ENCODE peak calls at places on chromosomes 13 and 19, in four cellular contexts. G is lung, N is amniotic stem cell, F is H9. K is an unnamed sample.

GRCh38 chr13:106569233-106570095 is 1.5 kb upstream of the ARGLU1 start:
- DNase-seq in F (no peak), N (no peak), G (no peak), K (no peak)

GRCh38 chr13:95924389-95924994 is 128.7 kb downstream of the UGGT2 start:
- DNase-seq in N (peak), G (no peak), F (no peak), K (peak)

GRCh38 chr19:45613926-45614725 is 12.1 kb upstream of the GPR4 start:
- DNase-seq in G (no peak), F (no peak), N (peak), K (peak)

GRCh38 chr19:48873476-48874308 is 1.5 kb downstream of the PPP1R15A start:
- DNase-seq in F (no peak), N (no peak), G (no peak), K (no peak)

GRCh38 chr13:53206455-53206854 is 177.8 kb downstream of the OLFM4 start:
- DNase-seq in N (no peak), F (no peak), G (no peak), K (no peak)

GRCh38 chr19:17996826-17997316 is 11.1 kb upstream of the ARRDC2 start:
- DNase-seq in G (peak), N (peak), F (peak), K (no peak)

GRCh38 chr13:57253551-57253950 is 86.6 kb downstream of the PRR20E start:
- DNase-seq in N (no peak), G (no peak), F (no peak), K (no peak)

GRCh38 chr13:111228262-111229144 is 91.9 kb upstream of the TEX29 start:
- DNase-seq in N (no peak), F (no peak), G (no peak), K (no peak)

GRCh38 chr19:53552001-53552721 is 14.2 kb downstream of the ZNF331 start:
- DNase-seq in N (no peak), F (no peak), G (no peak), K (no peak)

GRCh38 chr13:50598338-50598737 is 245.2 kb downstream of the DLEU7 start:
- DNase-seq in F (no peak), G (no peak), N (no peak), K (no peak)

GRCh38 chr13:48055712-48056111 is 18.2 kb downstream of the NUDT15 start:
- DNase-seq in N (no peak), G (no peak), F (no peak), K (no peak)

GRCh38 chr19:9934132-9934950 is 2.0 kb downstream of the OLFM2 start:
- DNase-seq in N (peak), F (peak), G (peak), K (no peak)

GRCh38 chr13:114264886-114265611 is 16.4 kb upstream of the UPF3A start:
- DNase-seq in F (no peak), G (no peak), N (peak), K (peak)

GRCh38 chr13:21686761-21687391 is 16.0 kb downstream of the FGF9 start:
- DNase-seq in N (no peak), F (no peak), G (no peak), K (no peak)

GRCh38 chr19:2359992-2360875 is at the start of gene TMPRSS9:
- DNase-seq in F (no peak), N (no peak), G (no peak), K (no peak)

GRCh38 chr13:97786510-97786909 is 167.0 kb upstream of the IPO5 start:
- DNase-seq in N (no peak), F (no peak), G (no peak), K (no peak)

GRCh38 chr19:37217855-37218591 is at the start of gene ZNF383:
- DNase-seq in F (peak), G (peak), N (peak), K (peak)

GRCh38 chr13:48727252-48728011 is 73.7 kb downstream of the CYSLTR2 start:
- DNase-seq in F (no peak), N (no peak), G (no peak), K (no peak)

GRCh38 chr13:36298535-36299068 is 988 bp upstream of the CCDC169 start:
- DNase-seq in F (peak), G (no peak), N (no peak), K (no peak)

GRCh38 chr13:66537417-66537816 is 692.7 kb downstream of the PCDH9 start:
- DNase-seq in G (no peak), N (no peak), F (no peak), K (no peak)

GRCh38 chr19:35577918-35578317 is 8.1 kb upstream of the PMIS2 start:
- DNase-seq in G (no peak), F (no peak), N (no peak), K (no peak)

GRCh38 chr13:114071991-114072390 is 60.4 kb downstream of the RASA3 start:
- DNase-seq in G (no peak), N (no peak), F (no peak), K (no peak)

GRCh38 chr13:82010780-82011179 is 1669.9 kb upstream of the SPRY2 start:
- DNase-seq in G (no peak), N (no peak), F (no peak), K (no peak)

GRCh38 chr13:27264181-27264580 is 6.4 kb upstream of the RASL11A start:
- DNase-seq in N (no peak), G (no peak), F (no peak), K (no peak)

GRCh38 chr13:77891041-77891440 is 27.6 kb downstream of the EDNRB start:
- DNase-seq in N (no peak), G (no peak), F (no peak), K (no peak)

GRCh38 chr13:63741029-63741813 is 2325.6 kb upstream of the PCDH20 start:
- DNase-seq in N (no peak), G (no peak), F (peak), K (no peak)

GRCh38 chr19:2569596-2570465 is 93.9 kb downstream of the GADD45B start:
- DNase-seq in F (no peak), N (no peak), G (no peak), K (no peak)

GRCh38 chr13:94312511-94313191 is 166.8 kb downstream of the DCT start:
- DNase-seq in F (no peak), G (no peak), N (no peak), K (no peak)

GRCh38 chr19:42369433-42370067 is 20.5 kb downstream of the CNFN start:
- DNase-seq in F (no peak), N (no peak), G (no peak), K (no peak)

GRCh38 chr13:87129602-87130300 is 541.4 kb upstream of the SLITRK5 start:
- DNase-seq in N (no peak), G (no peak), F (no peak), K (no peak)

GRCh38 chr19:11234486-11235075 is 4.8 kb upstream of the ANGPTL8 start:
- DNase-seq in G (no peak), F (no peak), N (no peak), K (no peak)

GRCh38 chr19:2327773-2328400 is 499 bp downstream of the LSM7 start:
- DNase-seq in N (peak), G (peak), F (peak), K (peak)

GRCh38 chr19:38831142-38831605 is 420 bp downstream of the ECH1 start:
- DNase-seq in N (peak), G (peak), F (peak), K (peak)

GRCh38 chr13:35703061-35703460 is 226.6 kb upstream of the MAB21L1 start:
- DNase-seq in G (no peak), F (no peak), N (no peak), K (no peak)

GRCh38 chr19:33488826-33489225 is 32.8 kb downstream of the PEPD start:
- DNase-seq in N (no peak), F (no peak), G (no peak), K (no peak)

GRCh38 chr13:104318121-104318520 is 1251.9 kb upstream of the SLC10A2 start:
- DNase-seq in N (no peak), G (no peak), F (no peak), K (no peak)

GRCh38 chr19:47663435-47663910 is 49.7 kb upstream of the EHD2 start:
- DNase-seq in G (no peak), N (peak), F (no peak), K (peak)

GRCh38 chr19:29943615-29944014 is 1.6 kb downstream of the URI1 start:
- DNase-seq in F (no peak), G (no peak), N (no peak), K (no peak)